ENCODE peak calls at places on chromosome 15, in nine cellular contexts. One of them, this sample, is unnamed.

GRCh38 chr15:88800026-88800425 is 3.2 kb upstream of the ACAN start:
- DNase-seq in A549: peak
- DNase-seq in OCI-LY7: no peak
- DNase-seq in astrocyte: peak
- DNase-seq in pancreas: no peak
- DNase-seq in HFF-Myc: no peak
- DNase-seq in endodermal cell: no peak
- DNase-seq in colonic mucosa: no peak
- DNase-seq in cardiac muscle cell: no peak
- DNase-seq in this sample: no peak

GRCh38 chr15:77335298-77335697 is 84.6 kb downstream of the PEAK1 start:
- DNase-seq in astrocyte: no peak
- DNase-seq in HFF-Myc: no peak
- DNase-seq in cardiac muscle cell: no peak
- DNase-seq in colonic mucosa: no peak
- DNase-seq in endodermal cell: no peak
- DNase-seq in OCI-LY7: no peak
- DNase-seq in pancreas: peak
- DNase-seq in A549: no peak
- DNase-seq in this sample: peak

GRCh38 chr15:67228286-67228685 is 26.2 kb downstream of the AAGAB start:
- DNase-seq in HFF-Myc: no peak
- DNase-seq in astrocyte: no peak
- DNase-seq in cardiac muscle cell: no peak
- DNase-seq in OCI-LY7: no peak
- DNase-seq in endodermal cell: no peak
- DNase-seq in colonic mucosa: no peak
- DNase-seq in pancreas: no peak
- DNase-seq in A549: no peak
- DNase-seq in this sample: no peak

GRCh38 chr15:41241251-41241964 is 10.3 kb downstream of the CHP1 start:
- DNase-seq in OCI-LY7: no peak
- DNase-seq in HFF-Myc: no peak
- DNase-seq in endodermal cell: no peak
- DNase-seq in astrocyte: no peak
- DNase-seq in pancreas: peak
- DNase-seq in cardiac muscle cell: peak
- DNase-seq in A549: no peak
- DNase-seq in colonic mucosa: peak
- DNase-seq in this sample: no peak

GRCh38 chr15:51731549-51732267 is 5.7 kb downstream of the LYSMD2 start:
- DNase-seq in A549: no peak
- DNase-seq in colonic mucosa: peak
- DNase-seq in pancreas: no peak
- DNase-seq in OCI-LY7: peak
- DNase-seq in endodermal cell: no peak
- DNase-seq in astrocyte: peak
- DNase-seq in HFF-Myc: no peak
- DNase-seq in cardiac muscle cell: no peak
- DNase-seq in this sample: no peak

GRCh38 chr15:43215961-43216360 is 4.9 kb downstream of the EPB42 start:
- DNase-seq in HFF-Myc: peak
- DNase-seq in astrocyte: no peak
- DNase-seq in cardiac muscle cell: no peak
- DNase-seq in colonic mucosa: no peak
- DNase-seq in A549: peak
- DNase-seq in pancreas: no peak
- DNase-seq in OCI-LY7: no peak
- DNase-seq in endodermal cell: no peak
- DNase-seq in this sample: peak

GRCh38 chr15:83766326-83766725 is 112.4 kb downstream of the ADAMTSL3 start:
- DNase-seq in A549: no peak
- DNase-seq in endodermal cell: no peak
- DNase-seq in cardiac muscle cell: no peak
- DNase-seq in HFF-Myc: no peak
- DNase-seq in astrocyte: peak
- DNase-seq in colonic mucosa: no peak
- DNase-seq in OCI-LY7: no peak
- DNase-seq in pancreas: no peak
- DNase-seq in this sample: no peak

GRCh38 chr15:81337713-81338157 is 13.8 kb upstream of the STARD5 start:
- DNase-seq in A549: no peak
- DNase-seq in colonic mucosa: no peak
- DNase-seq in cardiac muscle cell: no peak
- DNase-seq in astrocyte: peak
- DNase-seq in endodermal cell: no peak
- DNase-seq in pancreas: no peak
- DNase-seq in HFF-Myc: no peak
- DNase-seq in OCI-LY7: no peak
- DNase-seq in this sample: no peak

GRCh38 chr15:47678047-47678446 is 39.3 kb upstream of the SEMA6D start:
- DNase-seq in A549: no peak
- DNase-seq in colonic mucosa: no peak
- DNase-seq in pancreas: no peak
- DNase-seq in OCI-LY7: no peak
- DNase-seq in endodermal cell: no peak
- DNase-seq in astrocyte: no peak
- DNase-seq in cardiac muscle cell: no peak
- DNase-seq in HFF-Myc: no peak
- DNase-seq in this sample: no peak

GRCh38 chr15:41775651-41776050 is 1.4 kb downstream of the MAPKBP1 start:
- DNase-seq in colonic mucosa: no peak
- DNase-seq in astrocyte: peak
- DNase-seq in OCI-LY7: peak
- DNase-seq in HFF-Myc: no peak
- DNase-seq in pancreas: no peak
- DNase-seq in A549: no peak
- DNase-seq in cardiac muscle cell: no peak
- DNase-seq in endodermal cell: no peak
- DNase-seq in this sample: no peak

GRCh38 chr15:100601158-100601557 is 826 bp downstream of the LINS1 start:
- DNase-seq in A549: no peak
- DNase-seq in cardiac muscle cell: peak
- DNase-seq in colonic mucosa: no peak
- DNase-seq in HFF-Myc: no peak
- DNase-seq in astrocyte: peak
- DNase-seq in endodermal cell: peak
- DNase-seq in pancreas: no peak
- DNase-seq in OCI-LY7: peak
- DNase-seq in this sample: no peak

GRCh38 chr15:34837246-34838016 is 42.1 kb upstream of the ACTC1 start:
- DNase-seq in astrocyte: peak
- DNase-seq in colonic mucosa: no peak
- DNase-seq in HFF-Myc: peak
- DNase-seq in cardiac muscle cell: no peak
- DNase-seq in pancreas: no peak
- DNase-seq in A549: peak
- DNase-seq in endodermal cell: no peak
- DNase-seq in OCI-LY7: no peak
- DNase-seq in this sample: peak

GRCh38 chr15:45110256-45110820 is 3.6 kb downstream of the DUOX2 start:
- DNase-seq in A549: no peak
- DNase-seq in cardiac muscle cell: no peak
- DNase-seq in HFF-Myc: no peak
- DNase-seq in pancreas: no peak
- DNase-seq in OCI-LY7: no peak
- DNase-seq in astrocyte: no peak
- DNase-seq in endodermal cell: no peak
- DNase-seq in colonic mucosa: no peak
- DNase-seq in this sample: no peak
- TF ChIP-seq CTCF in A549: no peak
- TF ChIP-seq CTCF in cardiac muscle cell: no peak
- TF ChIP-seq CTCF in HFF-Myc: peak
- TF ChIP-seq CTCF in pancreas: no peak
- TF ChIP-seq CTCF in OCI-LY7: no peak
- TF ChIP-seq CTCF in astrocyte: no peak
- TF ChIP-seq CTCF in endodermal cell: peak
- TF ChIP-seq CTCF in colonic mucosa: no peak
- TF ChIP-seq CTCF in this sample: peak

DNA sequence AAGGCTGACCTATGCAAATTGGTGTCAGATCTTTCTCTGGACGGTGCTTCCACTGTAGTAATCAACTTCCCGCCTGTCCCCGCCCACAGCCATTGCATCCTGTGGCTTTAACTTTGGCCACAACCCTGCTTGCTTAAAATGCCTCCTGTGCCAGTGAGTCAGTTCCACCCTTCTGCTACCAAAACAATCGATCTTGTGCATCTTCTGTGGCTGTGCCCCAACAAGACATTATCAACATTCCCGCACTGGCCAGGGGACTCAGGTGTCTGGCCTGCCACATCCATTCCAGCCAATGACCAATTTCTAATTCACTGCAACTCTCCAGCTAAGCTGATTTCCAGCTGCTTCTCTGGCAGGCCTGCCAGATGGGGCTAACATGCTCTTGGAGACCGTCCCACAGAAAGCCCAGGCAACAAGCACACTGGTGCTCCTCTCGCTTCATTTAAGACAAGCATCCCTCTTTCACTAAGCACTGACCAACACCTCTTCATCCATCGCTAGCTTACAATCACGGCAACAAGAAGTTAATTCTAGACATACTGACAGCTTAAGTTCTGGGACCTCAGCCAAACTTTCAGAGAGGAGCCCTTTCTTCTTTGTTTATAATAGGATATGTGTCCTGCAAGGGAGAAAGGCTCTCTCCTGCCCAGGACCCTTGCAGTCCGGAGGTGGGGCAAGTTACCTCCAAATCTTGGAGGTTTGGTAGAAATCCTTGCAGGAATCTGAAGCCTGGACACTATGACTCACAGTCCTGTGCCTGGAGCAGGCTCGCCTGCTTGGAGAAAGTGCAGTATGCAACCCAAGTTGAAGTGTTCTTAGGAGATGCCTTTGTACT is 6.7 kb downstream of the CA12 start:
- DNase-seq in astrocyte: peak
- DNase-seq in A549: peak
- DNase-seq in pancreas: no peak
- DNase-seq in colonic mucosa: no peak
- DNase-seq in endodermal cell: no peak
- DNase-seq in HFF-Myc: peak
- DNase-seq in OCI-LY7: no peak
- DNase-seq in cardiac muscle cell: peak
- DNase-seq in this sample: peak
- H3K4me3 ChIP-seq in astrocyte: peak
- H3K4me3 ChIP-seq in A549: peak
- H3K4me3 ChIP-seq in pancreas: no peak
- H3K4me3 ChIP-seq in colonic mucosa: no peak
- H3K4me3 ChIP-seq in endodermal cell: no peak
- H3K4me3 ChIP-seq in HFF-Myc: no peak
- H3K4me3 ChIP-seq in OCI-LY7: no peak
- H3K4me3 ChIP-seq in cardiac muscle cell: no peak
- H3K4me3 ChIP-seq in this sample: no peak

GRCh38 chr15:24858737-24859601 is 95.8 kb upstream of the SNRPN start:
- DNase-seq in colonic mucosa: no peak
- DNase-seq in astrocyte: peak
- DNase-seq in endodermal cell: peak
- DNase-seq in pancreas: no peak
- DNase-seq in HFF-Myc: no peak
- DNase-seq in OCI-LY7: no peak
- DNase-seq in cardiac muscle cell: peak
- DNase-seq in A549: no peak
- DNase-seq in this sample: no peak

GRCh38 chr15:24861014-24861690 is 93.6 kb upstream of the SNRPN start:
- DNase-seq in pancreas: no peak
- DNase-seq in colonic mucosa: no peak
- DNase-seq in endodermal cell: no peak
- DNase-seq in HFF-Myc: no peak
- DNase-seq in astrocyte: no peak
- DNase-seq in cardiac muscle cell: no peak
- DNase-seq in A549: no peak
- DNase-seq in OCI-LY7: no peak
- DNase-seq in this sample: no peak

GRCh38 chr15:24857777-24858176 is 97.0 kb upstream of the SNRPN start:
- DNase-seq in cardiac muscle cell: no peak
- DNase-seq in pancreas: no peak
- DNase-seq in endodermal cell: peak
- DNase-seq in HFF-Myc: no peak
- DNase-seq in colonic mucosa: no peak
- DNase-seq in OCI-LY7: no peak
- DNase-seq in A549: no peak
- DNase-seq in astrocyte: peak
- DNase-seq in this sample: no peak

GRCh38 chr15:24857094-24857437 is 97.7 kb upstream of the SNRPN start:
- DNase-seq in A549: no peak
- DNase-seq in colonic mucosa: no peak
- DNase-seq in HFF-Myc: no peak
- DNase-seq in OCI-LY7: no peak
- DNase-seq in cardiac muscle cell: peak
- DNase-seq in endodermal cell: no peak
- DNase-seq in astrocyte: no peak
- DNase-seq in pancreas: no peak
- DNase-seq in this sample: no peak

GRCh38 chr15:24856397-24857093 is 98.2 kb upstream of the SNRPN start:
- DNase-seq in colonic mucosa: no peak
- DNase-seq in A549: no peak
- DNase-seq in astrocyte: peak
- DNase-seq in cardiac muscle cell: peak
- DNase-seq in pancreas: no peak
- DNase-seq in endodermal cell: peak
- DNase-seq in OCI-LY7: no peak
- DNase-seq in HFF-Myc: no peak
- DNase-seq in this sample: peak
- TF ChIP-seq CTCF in colonic mucosa: no peak
- TF ChIP-seq CTCF in A549: no peak
- TF ChIP-seq CTCF in astrocyte: no peak
- TF ChIP-seq CTCF in cardiac muscle cell: no peak
- TF ChIP-seq CTCF in pancreas: no peak
- TF ChIP-seq CTCF in endodermal cell: peak
- TF ChIP-seq CTCF in OCI-LY7: no peak
- TF ChIP-seq CTCF in HFF-Myc: no peak
- TF ChIP-seq CTCF in this sample: peak

DNA sequence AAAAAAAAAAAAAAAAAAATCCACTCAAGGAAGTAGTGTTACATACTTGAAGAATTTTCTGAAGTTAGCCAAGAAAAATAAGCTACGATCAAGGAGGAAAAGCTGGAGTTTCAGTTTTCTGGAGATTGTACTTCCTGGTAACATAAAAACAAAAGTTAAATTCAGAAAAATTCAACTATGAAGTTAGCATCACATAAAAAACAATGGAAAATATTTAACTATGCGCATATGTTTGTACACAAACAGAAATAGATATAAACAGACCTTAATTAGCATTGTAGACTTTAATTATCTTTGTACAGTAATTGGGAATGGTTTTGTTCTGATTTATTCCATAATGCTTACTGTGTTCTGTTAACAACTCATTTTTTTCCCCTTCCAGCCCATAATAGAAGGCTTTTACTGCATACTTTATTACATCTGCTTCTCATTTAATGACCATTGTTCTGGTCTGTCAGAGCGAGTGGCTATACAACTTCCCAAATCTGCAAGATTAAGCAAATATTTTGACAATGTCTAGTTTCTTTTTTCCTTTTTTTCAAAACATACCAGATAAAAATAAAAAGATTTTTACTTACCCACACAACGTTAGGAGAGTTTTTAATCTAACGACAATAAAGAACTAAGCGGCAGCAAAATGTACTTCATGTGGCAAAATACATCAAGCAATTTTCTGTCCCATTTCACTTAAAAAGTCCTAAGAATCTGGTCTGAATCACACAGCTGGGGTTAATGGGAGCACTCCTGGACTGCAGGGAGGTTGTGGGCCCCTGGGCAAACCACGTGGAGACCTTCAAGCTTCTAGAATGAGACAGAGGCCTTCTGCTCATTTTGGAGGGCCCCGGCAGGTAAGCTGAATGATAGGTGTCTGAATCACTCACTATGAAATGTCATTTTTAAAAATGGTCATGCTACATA is 194.1 kb downstream of the RORA start:
- DNase-seq in A549: no peak
- DNase-seq in colonic mucosa: no peak
- DNase-seq in endodermal cell: no peak
- DNase-seq in astrocyte: peak
- DNase-seq in HFF-Myc: peak
- DNase-seq in cardiac muscle cell: no peak
- DNase-seq in pancreas: no peak
- DNase-seq in OCI-LY7: no peak
- DNase-seq in this sample: no peak
- H3K4me3 ChIP-seq in A549: no peak
- H3K4me3 ChIP-seq in colonic mucosa: no peak
- H3K4me3 ChIP-seq in endodermal cell: no peak
- H3K4me3 ChIP-seq in astrocyte: no peak
- H3K4me3 ChIP-seq in HFF-Myc: no peak
- H3K4me3 ChIP-seq in cardiac muscle cell: no peak
- H3K4me3 ChIP-seq in pancreas: no peak
- H3K4me3 ChIP-seq in OCI-LY7: no peak
- H3K4me3 ChIP-seq in this sample: no peak

This sample was measured in retinal pigment epithelial cell.